ENCODE peak calls at places on chromosomes 6 and 20, in six cellular contexts. G is psoas muscle, S is tibial artery, Y is esophagus squamous epithelium, U is type B pancreatic cell, A is pancreas. T is an unnamed sample.

GRCh38 chr6:107103082-107103481 is 12.2 kb downstream of the BEND3 start:
- DNase-seq in U (no peak), A (peak; percentile 20), S (no peak), Y (no peak), G (no peak), T (no peak)

GRCh38 chr6:4134841-4135664 is at the start of gene ECI2:
- DNase-seq in A (peak; percentile 82), S (peak; percentile 64), G (peak; percentile 77), Y (peak; percentile 39), U (peak; percentile 81), T (peak; percentile 87)

GRCh38 chr20:63177785-63178444 is 38.0 kb downstream of the YTHDF1 start:
- DNase-seq in Y (no peak), A (no peak), S (no peak), U (no peak), G (no peak), T (no peak)

GRCh38 chr20:38874460-38875169 is 51.6 kb upstream of the FAM83D start:
- DNase-seq in A (no peak), G (no peak), U (no peak), Y (no peak), S (no peak), T (no peak)

GRCh38 chr20:24634855-24635254 is 165.4 kb downstream of the SYNDIG1 start:
- DNase-seq in U (no peak), S (no peak), Y (no peak), G (peak; percentile 20), A (no peak), T (peak; percentile 80)

GRCh38 chr6:49003348-49003747 is 459.7 kb downstream of the MMUT start:
- DNase-seq in U (no peak), G (no peak), A (no peak), S (no peak), Y (no peak), T (no peak)

GRCh38 chr6:118584906-118585305 is 36.8 kb downstream of the PLN start:
- DNase-seq in Y (no peak), G (no peak), U (no peak), A (no peak), S (no peak), T (no peak)

GRCh38 chr20:641516-641913 is 11.5 kb downstream of the SRXN1 start:
- DNase-seq in A (peak; percentile 51), U (no peak), G (no peak), Y (no peak), S (no peak), T (no peak)

GRCh38 chr20:1319051-1319450 is 9.9 kb downstream of the SDCBP2 start:
- DNase-seq in U (no peak), Y (no peak), A (no peak), S (no peak), G (no peak), T (no peak)

GRCh38 chr6:27237089-27237723 is 10.3 kb upstream of the PRSS16 start:
- DNase-seq in U (no peak), Y (no peak), A (no peak), G (no peak), S (no peak), T (no peak)

GRCh38 chr6:80333342-80333741 is 226.9 kb downstream of the BCKDHB start:
- DNase-seq in A (no peak), U (no peak), Y (no peak), S (no peak), G (no peak), T (no peak)

DNA sequence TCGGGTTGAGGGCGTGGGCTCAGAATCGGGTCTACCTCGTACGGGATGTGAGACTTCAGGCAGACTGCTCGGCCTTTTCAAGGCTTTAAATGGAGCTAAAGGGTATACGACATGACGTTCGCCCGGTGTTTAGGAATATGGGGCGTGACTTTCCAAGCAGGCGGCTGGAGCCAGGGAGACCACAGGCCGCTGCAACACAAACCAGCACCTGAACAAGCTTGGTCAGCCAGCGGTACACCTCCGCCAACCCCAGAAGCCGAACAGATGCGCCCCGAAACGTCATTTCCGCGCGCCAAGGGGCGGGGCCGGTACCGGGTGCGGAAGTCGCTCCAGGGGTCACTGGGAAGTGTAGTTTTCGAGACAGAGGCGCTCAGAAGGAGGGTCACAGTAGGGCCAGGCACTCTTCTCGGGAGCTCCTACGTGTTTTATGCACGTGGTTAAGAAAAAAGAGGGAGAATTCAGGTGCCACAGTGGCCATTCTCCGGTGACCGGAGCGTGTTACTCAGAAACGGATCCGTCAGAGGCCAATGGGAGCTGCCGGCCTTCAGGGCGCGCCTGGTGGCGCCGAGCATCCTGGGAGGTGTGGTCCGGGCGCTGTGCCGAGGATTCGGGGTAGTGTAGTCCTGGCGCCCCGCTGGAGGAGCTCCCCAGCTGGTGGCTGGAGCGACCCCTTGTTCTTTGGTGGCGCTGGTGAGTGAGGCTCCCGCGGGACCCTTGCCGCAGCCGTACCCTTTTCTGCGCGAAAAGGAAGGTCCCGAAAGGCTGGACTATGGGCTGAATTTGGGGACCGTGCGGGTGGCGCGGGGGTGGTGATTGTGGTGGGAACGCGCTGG is at the start of gene ZNF133:
- DNase-seq in U (peak; percentile 95), G (peak; percentile 97), A (peak; percentile 99), S (peak; percentile 95), Y (peak; percentile 66), T (peak; percentile 97)
- TF ChIP-seq CTCF in U (peak; percentile 38), G (no peak), A (no peak), S (no peak), Y (no peak), T (no peak)

GRCh38 chr6:39086294-39086693 is 28.7 kb downstream of the SAYSD1 start:
- DNase-seq in Y (no peak), S (no peak), G (no peak), U (no peak), A (no peak), T (no peak)

GRCh38 chr6:39090036-39090435 is 24.9 kb downstream of the SAYSD1 start:
- DNase-seq in U (no peak), S (no peak), G (no peak), Y (no peak), A (no peak), T (no peak)

GRCh38 chr6:39086711-39087110 is 28.3 kb downstream of the SAYSD1 start:
- DNase-seq in U (no peak), G (no peak), A (no peak), S (no peak), Y (no peak), T (no peak)

GRCh38 chr6:39087197-39087596 is 27.8 kb downstream of the SAYSD1 start:
- DNase-seq in G (no peak), S (no peak), U (no peak), Y (no peak), A (no peak), T (no peak)

DNA sequence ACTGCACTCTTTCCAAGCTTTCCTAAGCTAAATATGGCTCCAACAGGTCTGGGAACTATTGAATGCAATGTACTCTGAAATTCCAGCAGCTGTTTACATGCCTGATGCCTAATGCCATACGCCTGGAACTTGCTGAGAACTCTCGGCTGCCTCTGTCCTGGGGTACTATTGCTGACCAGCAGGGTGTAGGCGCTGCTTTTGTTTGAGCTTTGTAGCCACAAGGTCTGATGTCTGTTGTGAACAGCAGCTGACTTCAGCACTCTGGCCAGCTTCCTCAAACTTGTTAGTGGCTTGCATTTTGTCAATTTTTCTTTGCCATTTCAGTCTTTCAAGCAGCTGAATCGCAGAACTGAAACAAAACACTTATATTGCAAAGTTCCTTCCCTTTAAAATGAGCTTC is 26.7 kb downstream of the SAYSD1 start:
- DNase-seq in G (peak; percentile 22), U (no peak), S (peak; percentile 46), Y (no peak), A (no peak), T (no peak)
- TF ChIP-seq CTCF in G (peak; percentile 40), U (peak; percentile 73), S (peak; percentile 56), Y (no peak), A (no peak), T (peak; percentile 54)

GRCh38 chr6:109793793-109794192 is 102.7 kb downstream of the FIG4 start:
- DNase-seq in S (peak; percentile 48), U (no peak), A (no peak), Y (no peak), G (no peak), T (no peak)
- TF ChIP-seq CTCF in S (no peak), U (no peak), A (no peak), Y (no peak), G (no peak), T (no peak)

GRCh38 chr6:124962617-124963415 is 579 bp downstream of the RNF217 start:
- DNase-seq in S (peak; percentile 36), A (peak; percentile 77), Y (no peak), G (peak; percentile 39), U (no peak), T (no peak)
- TF ChIP-seq CTCF in S (no peak), A (no peak), Y (no peak), G (peak; percentile 14), U (no peak), T (peak; percentile 32)